ENCODE peak calls at places on chromosomes 7 and 10, in nine cellular contexts. D is A673, M is fibroblast of pulmonary artery, N is Panc1, P is heart left ventricle, J is BJ, O is GM12864, Q is suprapubic skin, R is fibroblast of lung. V is an unnamed sample.
A peak's percentile ranks its signal among the peaks of the same experiment; 100 is the strongest.

GRCh38 chr10:110426294-110427153 is 71.2 kb upstream of the DUSP5 start:
- DNase-seq in O (no peak), M (peak; percentile 77), P (no peak), R (peak; percentile 91), J (peak; percentile 86), N (no peak), D (no peak), Q (no peak), V (no peak)

GRCh38 chr7:73358590-73359275 is 30.8 kb downstream of the FKBP6 start:
- DNase-seq in R (no peak), Q (no peak), N (no peak), P (no peak), D (no peak), M (no peak), J (no peak), O (no peak), V (no peak)

GRCh38 chr7:137992738-137993394 is 9.0 kb downstream of the CREB3L2 start:
- DNase-seq in N (no peak), M (peak; percentile 98), R (peak; percentile 96), J (peak; percentile 99), O (no peak), Q (peak; percentile 88), P (peak; percentile 78), D (no peak), V (peak; percentile 98)

GRCh38 chr7:155869784-155870076 is 57.5 kb upstream of the SHH start:
- DNase-seq in N (no peak), D (no peak), J (no peak), O (no peak), Q (peak; percentile 74), R (no peak), P (no peak), M (no peak), V (no peak)

GRCh38 chr10:79304479-79305087 is 42.7 kb upstream of the PPIF start:
- DNase-seq in R (no peak), J (no peak), Q (no peak), M (no peak), D (no peak), O (no peak), N (no peak), P (no peak), V (no peak)

GRCh38 chr7:83550100-83550499 is 98.8 kb downstream of the SEMA3E start:
- DNase-seq in J (no peak), N (no peak), Q (no peak), O (no peak), M (peak; percentile 69), R (peak; percentile 89), P (no peak), D (no peak), V (no peak)

GRCh38 chr7:133207687-133208086 is 45.2 kb upstream of the EXOC4 start:
- DNase-seq in R (no peak), N (no peak), J (no peak), D (peak; percentile 42), M (peak; percentile 25), Q (no peak), O (peak; percentile 7), P (no peak), V (no peak)

GRCh38 chr7:34011711-34012110 is 106.4 kb downstream of the BMPER start:
- DNase-seq in D (no peak), J (no peak), N (no peak), O (no peak), P (no peak), Q (no peak), M (peak; percentile 33), R (peak; percentile 30), V (no peak)

GRCh38 chr10:28408237-28408777 is 105.4 kb upstream of the MPP7 start:
- DNase-seq in J (no peak), Q (no peak), P (no peak), N (no peak), R (no peak), D (no peak), M (no peak), O (no peak), V (no peak)

GRCh38 chr10:28411136-28411460 is 108.2 kb upstream of the MPP7 start:
- DNase-seq in Q (no peak), R (no peak), D (no peak), O (no peak), P (no peak), M (no peak), N (no peak), J (no peak), V (no peak)

GRCh38 chr10:28411648-28412047 is 108.8 kb upstream of the MPP7 start:
- DNase-seq in P (no peak), O (no peak), D (no peak), Q (no peak), R (no peak), N (no peak), J (no peak), M (no peak), V (no peak)

DNA sequence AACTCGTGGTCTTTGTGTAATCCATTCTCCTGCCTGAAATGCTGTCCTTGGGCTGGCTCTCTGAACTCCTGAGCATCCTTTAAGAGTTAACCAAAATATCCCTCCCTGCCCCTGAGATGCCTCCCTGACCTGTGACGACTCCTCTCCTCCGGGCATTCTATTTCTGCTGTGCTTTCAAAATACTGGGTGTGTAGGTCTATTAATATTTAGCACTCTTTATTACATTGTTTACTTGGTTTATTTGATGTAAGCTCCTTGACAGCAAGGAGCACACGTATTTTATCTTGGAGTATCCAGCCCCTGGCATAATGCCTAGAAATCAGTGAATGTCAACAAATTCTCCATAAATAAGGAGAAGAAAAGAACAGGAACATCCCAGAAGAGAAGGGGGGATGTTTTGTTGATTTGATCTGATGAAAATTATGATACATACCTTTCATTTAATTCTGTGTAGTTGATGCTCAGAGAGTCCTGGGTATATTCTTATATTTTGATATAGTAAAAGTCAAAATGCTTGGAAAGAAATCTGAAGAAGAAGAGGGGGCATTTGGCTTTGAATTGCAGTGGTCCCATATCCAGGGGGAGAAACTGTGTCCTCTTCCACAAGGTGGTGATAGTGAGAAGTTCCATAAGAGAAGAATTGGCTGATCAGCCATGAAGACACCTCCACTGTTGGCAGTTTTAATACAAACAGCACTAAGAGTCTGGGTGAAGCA is 107.7 kb upstream of the MPP7 start:
- DNase-seq in M (peak; percentile 13), D (no peak), Q (no peak), N (no peak), R (no peak), P (no peak), O (no peak), J (no peak), V (no peak)
- TF ChIP-seq CTCF in M (peak; percentile 12), D (peak; percentile 47), Q (no peak), N (peak; percentile 33), R (no peak), P (no peak), O (no peak), J (peak; percentile 19), V (peak; percentile 34)

DNA sequence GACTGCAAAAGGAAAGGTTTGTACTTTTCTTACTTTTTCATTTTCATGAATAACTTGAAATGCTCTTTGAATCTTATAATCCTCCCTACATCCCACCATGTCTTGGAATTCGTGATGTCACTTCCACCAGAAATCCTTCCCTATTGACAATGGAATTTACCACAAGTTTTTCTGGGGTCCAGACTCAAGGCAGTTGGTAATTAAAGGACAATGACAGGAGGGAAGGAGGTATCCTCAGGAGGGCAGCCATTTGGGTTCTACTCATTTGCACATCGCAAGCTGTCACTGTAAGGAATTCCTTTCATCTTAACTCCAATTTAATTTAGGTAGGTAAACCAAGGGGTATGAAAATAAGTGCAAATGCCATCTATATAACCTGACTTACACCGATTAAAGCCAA is 21.9 kb downstream of the LRRC17 start:
- DNase-seq in O (no peak), Q (no peak), M (peak; percentile 66), P (no peak), J (no peak), D (no peak), R (no peak), N (no peak), V (no peak)
- H3K4me3 ChIP-seq in O (no peak overlapping the region), Q (no peak overlapping the region), M (peak overlapping the region; percentile 21), P (no peak overlapping the region), J (no peak overlapping the region), D (no peak overlapping the region), R (no peak overlapping the region), N (no peak overlapping the region), V (no peak overlapping the region)

GRCh38 chr10:117164878-117165556 is 26.9 kb upstream of the VAX1 start:
- DNase-seq in M (no peak), J (no peak), Q (no peak), D (no peak), N (no peak), R (no peak), P (no peak), O (no peak), V (no peak)

GRCh38 chr10:117166420-117167345 is 28.6 kb upstream of the VAX1 start:
- DNase-seq in O (no peak), N (no peak), J (no peak), P (no peak), D (peak; percentile 33), Q (no peak), R (no peak), M (no peak), V (no peak)

GRCh38 chr10:117167346-117168134 is 29.5 kb upstream of the VAX1 start:
- DNase-seq in O (no peak), Q (no peak), M (no peak), P (no peak), R (no peak), J (no peak), D (peak; percentile 58), N (no peak), V (no peak)

GRCh38 chr10:117163954-117164292 is 25.9 kb upstream of the VAX1 start:
- DNase-seq in J (no peak), M (no peak), Q (no peak), R (no peak), O (no peak), P (no peak), D (no peak), N (no peak), V (no peak)

DNA sequence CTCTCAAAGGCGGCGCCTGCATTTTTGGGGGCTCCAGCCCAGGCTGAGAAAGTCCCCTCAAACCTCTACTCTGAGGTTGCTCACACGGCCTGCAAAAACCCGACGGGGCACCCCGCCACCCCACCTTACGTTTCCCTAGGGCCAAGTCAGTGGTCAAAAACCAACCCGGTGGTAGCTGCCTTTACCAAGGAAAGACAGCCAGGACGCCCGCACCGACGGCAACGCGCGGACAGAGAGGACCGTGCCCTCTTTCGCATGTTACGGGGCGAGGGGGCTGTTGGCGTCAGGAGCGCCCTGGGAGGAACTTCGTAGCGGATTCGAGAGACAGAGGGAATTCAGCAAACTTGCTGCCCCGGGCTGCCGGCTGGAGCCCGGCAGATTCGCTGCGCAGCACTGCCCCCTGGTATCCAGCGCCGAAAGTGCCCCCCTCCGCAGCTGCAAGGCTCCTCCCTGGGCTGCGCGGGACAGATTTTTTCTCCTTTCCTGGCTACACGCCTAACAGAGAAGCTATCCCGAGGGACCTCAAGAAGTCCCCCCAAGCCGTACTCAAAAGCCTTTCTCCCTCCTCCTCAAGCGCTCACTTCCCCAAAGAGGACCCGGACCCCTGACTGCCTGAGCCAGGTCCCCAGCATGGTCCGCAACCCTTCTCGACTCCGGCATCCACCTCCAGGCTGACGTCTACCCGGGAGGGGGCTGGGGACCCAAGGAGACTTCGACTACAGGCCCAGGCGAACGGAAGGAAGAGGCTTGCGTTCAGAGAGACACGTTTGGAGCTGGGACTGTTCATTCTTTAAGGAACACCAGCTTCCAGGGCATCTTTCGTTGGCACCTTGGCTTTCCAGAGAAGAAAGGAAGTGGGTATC is 27.7 kb upstream of the VAX1 start:
- DNase-seq in R (peak; percentile 52), N (no peak), Q (no peak), P (peak; percentile 44), J (no peak), O (no peak), M (peak; percentile 57), D (peak; percentile 94), V (no peak)
- TF ChIP-seq CTCF in R (peak; percentile 61), N (peak; percentile 96), Q (no peak), P (peak; percentile 48), J (peak; percentile 78), O (no peak), M (peak; percentile 66), D (peak; percentile 89), V (peak; percentile 68)

GRCh38 chr7:100433276-100433591 is 3.1 kb downstream of the PPP1R35 start:
- DNase-seq in J (no peak), Q (no peak), P (no peak), N (no peak), O (no peak), M (no peak), R (no peak), D (no peak), V (no peak)

GRCh38 chr7:100434297-100435144 is 1.8 kb downstream of the PPP1R35 start:
- DNase-seq in P (no peak), R (no peak), M (no peak), Q (no peak), J (no peak), D (no peak), N (no peak), O (no peak), V (no peak)

GRCh38 chr7:100432053-100432452 is 2.4 kb downstream of the MEPCE start:
- DNase-seq in D (no peak), R (no peak), O (no peak), P (no peak), M (no peak), J (no peak), N (no peak), Q (no peak), V (no peak)

GRCh38 chr7:100432621-100433275 is 3.1 kb downstream of the MEPCE start:
- DNase-seq in R (no peak), D (no peak), M (no peak), N (no peak), P (no peak), Q (no peak), J (no peak), O (no peak), V (no peak)

GRCh38 chr7:100433592-100434296 is 2.6 kb downstream of the PPP1R35 start:
- DNase-seq in Q (no peak), M (no peak), J (no peak), P (no peak), O (no peak), D (no peak), N (no peak), R (no peak), V (no peak)
- H3K4me3 ChIP-seq in Q (no peak overlapping the region), M (no peak overlapping the region), J (no peak overlapping the region), P (no peak overlapping the region), O (no peak overlapping the region), D (no peak overlapping the region), N (no peak overlapping the region), R (no peak overlapping the region), V (no peak overlapping the region)

V was measured in HFF-Myc.